ENCODE peak calls at places on chromosomes 13 and 19, in nine cellular contexts. B is neuronal stem cell, C is HCT116, R is MM.1S, D is astrocyte, P is fibroblast of lung, Y is K562, X is GM23248, L is colonic mucosa. U is an unnamed sample.
A peak's percentile ranks its signal among the peaks of the same experiment; 100 is the strongest.

GRCh38 chr13:20441066-20441465 is 84.6 kb downstream of the CRYL1 start:
- DNase-seq in B (no peak), C (no peak), R (no peak), D (no peak), P (peak; percentile 55), Y (no peak), X (peak; percentile 45), L (no peak), U (no peak)

GRCh38 chr19:6479836-6480398 is 1.7 kb downstream of the DENND1C start:
- DNase-seq in B (no peak), C (no peak), R (no peak), D (no peak), P (no peak), Y (no peak), X (no peak), L (no peak), U (no peak)

GRCh38 chr19:2537544-2537943 is 61.6 kb downstream of the GADD45B start:
- DNase-seq in B (no peak), C (no peak), R (no peak), D (no peak), P (no peak), Y (no peak), X (no peak), L (no peak), U (no peak)

GRCh38 chr19:18719541-18719940 is 36.1 kb downstream of the CRTC1 start:
- DNase-seq in B (no peak), C (no peak), R (no peak), D (no peak), P (peak; percentile 25), Y (no peak), X (no peak), L (no peak), U (no peak)

GRCh38 chr13:33249066-33249465 is 36.5 kb downstream of the STARD13 start:
- DNase-seq in B (no peak), C (peak; percentile 13), R (no peak), D (peak; percentile 83), P (peak; percentile 83), Y (no peak), X (peak; percentile 48), L (no peak), U (peak; percentile 83)

GRCh38 chr13:39415403-39415802 is 187.6 kb downstream of the LHFPL6 start:
- DNase-seq in B (no peak), C (peak; percentile 15), R (no peak), D (no peak), P (peak; percentile 47), Y (no peak), X (peak; percentile 68), L (peak; percentile 20), U (peak; percentile 78)

GRCh38 chr19:6686628-6686975 is 16.6 kb upstream of the TNFSF14 start:
- DNase-seq in B (no peak), C (no peak), R (no peak), D (no peak), P (no peak), Y (no peak), X (no peak), L (no peak), U (no peak)

GRCh38 chr13:33879044-33879596 is 61.2 kb downstream of the RFC3 start:
- DNase-seq in B (no peak), C (no peak), R (no peak), D (no peak), P (no peak), Y (no peak), X (no peak), L (no peak), U (peak; percentile 85)

GRCh38 chr19:29672933-29673336 is 7.7 kb downstream of the PLEKHF1 start:
- DNase-seq in B (no peak), C (no peak), R (no peak), D (no peak), P (no peak), Y (no peak), X (no peak), L (no peak), U (no peak)

GRCh38 chr19:5014941-5015340 is 46.0 kb downstream of the KDM4B start:
- DNase-seq in B (no peak), C (no peak), R (no peak), D (no peak), P (no peak), Y (no peak), X (no peak), L (no peak), U (no peak)

DNA sequence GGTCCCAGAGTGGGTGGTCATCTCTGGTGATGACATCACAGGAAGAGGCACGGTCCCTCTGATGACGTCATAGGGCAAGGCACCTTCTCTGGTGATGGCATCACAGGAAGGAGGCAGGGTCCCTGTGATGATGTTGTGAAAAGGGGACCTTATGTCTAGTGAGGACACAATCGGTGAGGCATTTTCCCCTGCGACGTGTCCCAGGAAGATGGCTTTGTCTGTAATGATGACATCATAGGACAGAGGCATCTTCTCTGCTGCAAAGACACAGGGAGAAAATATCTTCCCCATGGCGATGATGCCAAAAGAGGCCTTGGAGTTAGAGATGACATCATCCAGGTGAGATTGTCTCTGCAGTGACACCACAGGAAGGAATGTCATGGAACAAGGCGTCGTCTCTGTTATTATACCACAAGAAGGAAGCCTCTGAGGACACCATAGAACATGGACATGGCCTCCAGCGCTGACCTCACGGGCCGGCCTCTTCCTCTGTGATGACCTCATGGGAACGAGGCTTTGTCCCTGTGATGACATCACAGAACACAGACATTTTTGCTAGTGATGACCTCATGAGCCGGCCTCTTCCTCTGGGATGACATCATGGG is 10.6 kb downstream of the SHISA7 start:
- DNase-seq in B (no peak), C (no peak), R (no peak), D (no peak), P (no peak), Y (no peak), X (peak; percentile 42), L (no peak), U (no peak)
- H3K9ac ChIP-seq in B (no peak overlapping the region), C (no peak overlapping the region), R (no peak overlapping the region), D (no peak overlapping the region), P (no peak overlapping the region), Y (no peak overlapping the region), X (no peak overlapping the region), L (no peak overlapping the region), U (no peak overlapping the region)

GRCh38 chr13:114142640-114143490 is 10.4 kb upstream of the RASA3 start:
- DNase-seq in B (no peak), C (no peak), R (no peak), D (no peak), P (no peak), Y (no peak), X (no peak), L (peak; percentile 69), U (no peak)
- H3K9ac ChIP-seq in B (peak overlapping the region; percentile 57), C (no peak overlapping the region), R (no peak overlapping the region), D (no peak overlapping the region), P (no peak overlapping the region), Y (no peak overlapping the region), X (no peak overlapping the region), L (peak overlapping the region; percentile 19), U (no peak overlapping the region)

GRCh38 chr13:98511435-98511834 is 65.5 kb downstream of the STK24 start:
- DNase-seq in B (no peak), C (no peak), R (no peak), D (no peak), P (no peak), Y (no peak), X (no peak), L (no peak), U (no peak)

GRCh38 chr13:98509271-98510155 is 67.4 kb downstream of the STK24 start:
- DNase-seq in B (no peak), C (peak; percentile 63), R (no peak), D (peak; percentile 86), P (peak; percentile 89), Y (peak; percentile 93), X (peak; percentile 97), L (peak; percentile 78), U (peak; percentile 95)

GRCh38 chr13:98508280-98509074 is 68.4 kb downstream of the STK24 start:
- DNase-seq in B (no peak), C (peak; percentile 78), R (no peak), D (peak; percentile 87), P (peak; percentile 91), Y (no peak), X (peak; percentile 91), L (no peak), U (no peak)

GRCh38 chr13:98512774-98513327 is 64.1 kb downstream of the STK24 start:
- DNase-seq in B (no peak), C (no peak), R (no peak), D (no peak), P (no peak), Y (no peak), X (no peak), L (no peak), U (no peak)

GRCh38 chr13:98510156-98510509 is 66.8 kb downstream of the STK24 start:
- DNase-seq in B (no peak), C (no peak), R (no peak), D (no peak), P (no peak), Y (no peak), X (no peak), L (no peak), U (no peak)
- H3K9ac ChIP-seq in B (no peak overlapping the region), C (no peak overlapping the region), R (no peak overlapping the region), D (no peak overlapping the region), P (no peak overlapping the region), Y (peak overlapping the region; percentile 76), X (peak overlapping the region; percentile 84), L (peak overlapping the region; percentile 15), U (peak overlapping the region; percentile 52)

GRCh38 chr13:74839656-74840055 is 642.3 kb downstream of the TBC1D4 start:
- DNase-seq in B (no peak), C (no peak), R (no peak), D (peak; percentile 30), P (peak; percentile 44), Y (no peak), X (peak; percentile 68), L (no peak), U (peak; percentile 5)
- H3K9ac ChIP-seq in B (no peak overlapping the region), C (no peak overlapping the region), R (no peak overlapping the region), D (no peak overlapping the region), P (no peak overlapping the region), Y (no peak overlapping the region), X (no peak overlapping the region), L (no peak overlapping the region), U (no peak overlapping the region)

GRCh38 chr19:16850133-16850532 is 20.9 kb downstream of the SIN3B start:
- DNase-seq in B (no peak), C (no peak), R (no peak), D (peak; percentile 50), P (peak; percentile 60), Y (no peak), X (peak; percentile 68), L (no peak), U (no peak)
- H3K9ac ChIP-seq in B (no peak overlapping the region), C (no peak overlapping the region), R (no peak overlapping the region), D (peak overlapping the region; percentile 65), P (no peak overlapping the region), Y (no peak overlapping the region), X (no peak overlapping the region), L (no peak overlapping the region), U (no peak overlapping the region)

DNA sequence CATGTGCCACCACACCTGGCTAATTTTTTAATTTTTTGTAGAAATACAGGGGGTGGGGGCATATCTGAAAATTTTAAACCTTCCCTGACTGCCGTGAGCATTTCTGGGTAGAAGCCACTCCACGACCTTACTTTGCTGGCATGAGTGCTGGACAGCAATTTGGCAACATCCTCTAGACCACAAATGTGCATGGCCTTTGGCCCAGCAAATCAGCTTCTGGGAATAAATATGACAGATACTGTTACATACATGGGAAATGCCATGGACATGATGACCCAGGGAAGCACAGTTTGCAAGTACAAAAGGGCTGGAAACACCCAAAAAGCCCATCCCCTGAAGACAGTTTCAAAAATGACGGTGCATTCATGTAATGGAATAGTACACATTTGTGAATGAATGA is 3.2 kb upstream of the PVR start:
- DNase-seq in B (no peak), C (no peak), R (no peak), D (peak; percentile 39), P (peak; percentile 59), Y (no peak), X (peak; percentile 71), L (no peak), U (no peak)
- H3K9ac ChIP-seq in B (no peak overlapping the region), C (no peak overlapping the region), R (no peak overlapping the region), D (no peak overlapping the region), P (no peak overlapping the region), Y (no peak overlapping the region), X (no peak overlapping the region), L (no peak overlapping the region), U (no peak overlapping the region)

U was measured in endothelial cell of umbilical vein.